ENCODE peak calls at places on chromosomes 11 and 22, in nine cellular contexts. One of them, this sample, is unnamed.
A peak's percentile ranks its signal among the peaks of the same experiment; 100 is the strongest.

GRCh38 chr11:706439-706956 is 467 bp downstream of the EPS8L2 start:
- DNase-seq in IMR-90: peak; percentile 36
- DNase-seq in fibroblast of lung: peak; percentile 51
- DNase-seq in neural progenitor cell: no peak
- DNase-seq in mammary epithelial cell: peak; percentile 73
- DNase-seq in H1: no peak
- DNase-seq in mesendoderm: peak; percentile 44
- DNase-seq in neuronal stem cell: no peak
- DNase-seq in HepG2: no peak
- DNase-seq in this sample: no peak

GRCh38 chr11:124740277-124740882 is 638 bp downstream of the NRGN start:
- DNase-seq in IMR-90: no peak
- DNase-seq in fibroblast of lung: no peak
- DNase-seq in neural progenitor cell: peak; percentile 53
- DNase-seq in mammary epithelial cell: peak; percentile 23
- DNase-seq in H1: no peak
- DNase-seq in mesendoderm: no peak
- DNase-seq in neuronal stem cell: no peak
- DNase-seq in HepG2: no peak
- DNase-seq in this sample: peak; percentile 59

GRCh38 chr11:96187779-96188624 is 155.0 kb downstream of the MAML2 start:
- DNase-seq in IMR-90: peak; percentile 85
- DNase-seq in fibroblast of lung: peak; percentile 67
- DNase-seq in neural progenitor cell: no peak
- DNase-seq in mammary epithelial cell: peak; percentile 82
- DNase-seq in H1: no peak
- DNase-seq in mesendoderm: no peak
- DNase-seq in neuronal stem cell: no peak
- DNase-seq in HepG2: peak; percentile 47
- DNase-seq in this sample: no peak

GRCh38 chr22:34278121-34278520 is 357.8 kb upstream of the LARGE1 start:
- DNase-seq in IMR-90: no peak
- DNase-seq in fibroblast of lung: no peak
- DNase-seq in neural progenitor cell: no peak
- DNase-seq in mammary epithelial cell: no peak
- DNase-seq in H1: no peak
- DNase-seq in mesendoderm: peak; percentile 88
- DNase-seq in neuronal stem cell: no peak
- DNase-seq in HepG2: no peak
- DNase-seq in this sample: no peak

GRCh38 chr22:24592144-24592845 is 578 bp downstream of the LRRC75B start:
- DNase-seq in IMR-90: no peak
- DNase-seq in fibroblast of lung: peak; percentile 12
- DNase-seq in neural progenitor cell: peak; percentile 42
- DNase-seq in mammary epithelial cell: no peak
- DNase-seq in H1: no peak
- DNase-seq in mesendoderm: peak; percentile 64
- DNase-seq in neuronal stem cell: peak; percentile 31
- DNase-seq in HepG2: no peak
- DNase-seq in this sample: peak; percentile 44

GRCh38 chr22:29040385-29041275 is 21.0 kb downstream of the C22orf31 start:
- DNase-seq in IMR-90: peak; percentile 93
- DNase-seq in fibroblast of lung: peak; percentile 93
- DNase-seq in neural progenitor cell: peak; percentile 82
- DNase-seq in mammary epithelial cell: peak; percentile 63
- DNase-seq in H1: no peak
- DNase-seq in mesendoderm: peak; percentile 79
- DNase-seq in neuronal stem cell: peak; percentile 62
- DNase-seq in HepG2: peak; percentile 65
- DNase-seq in this sample: peak; percentile 86

GRCh38 chr11:57476223-57476882 is 16.0 kb downstream of the RTN4RL2 start:
- DNase-seq in IMR-90: no peak
- DNase-seq in fibroblast of lung: no peak
- DNase-seq in neural progenitor cell: peak; percentile 59
- DNase-seq in mammary epithelial cell: peak; percentile 40
- DNase-seq in H1: no peak
- DNase-seq in mesendoderm: no peak
- DNase-seq in neuronal stem cell: no peak
- DNase-seq in HepG2: no peak
- DNase-seq in this sample: no peak

GRCh38 chr22:44718418-44718817 is 16.4 kb downstream of the PRR5 start:
- DNase-seq in IMR-90: no peak
- DNase-seq in fibroblast of lung: no peak
- DNase-seq in neural progenitor cell: no peak
- DNase-seq in mammary epithelial cell: no peak
- DNase-seq in H1: no peak
- DNase-seq in mesendoderm: no peak
- DNase-seq in neuronal stem cell: no peak
- DNase-seq in HepG2: no peak
- DNase-seq in this sample: no peak

GRCh38 chr22:22817468-22818201 is 70.0 kb upstream of the IGLL5 start:
- DNase-seq in IMR-90: no peak
- DNase-seq in fibroblast of lung: no peak
- DNase-seq in neural progenitor cell: no peak
- DNase-seq in mammary epithelial cell: no peak
- DNase-seq in H1: no peak
- DNase-seq in mesendoderm: no peak
- DNase-seq in neuronal stem cell: no peak
- DNase-seq in HepG2: no peak
- DNase-seq in this sample: no peak

GRCh38 chr11:111605681-111606080 is 3.4 kb downstream of the SIK2 start:
- DNase-seq in IMR-90: no peak
- DNase-seq in fibroblast of lung: no peak
- DNase-seq in neural progenitor cell: no peak
- DNase-seq in mammary epithelial cell: no peak
- DNase-seq in H1: no peak
- DNase-seq in mesendoderm: no peak
- DNase-seq in neuronal stem cell: no peak
- DNase-seq in HepG2: no peak
- DNase-seq in this sample: no peak

GRCh38 chr22:25966448-25966913 is 202.8 kb upstream of the SEZ6L start:
- DNase-seq in IMR-90: no peak
- DNase-seq in fibroblast of lung: no peak
- DNase-seq in neural progenitor cell: peak; percentile 41
- DNase-seq in mammary epithelial cell: no peak
- DNase-seq in H1: no peak
- DNase-seq in mesendoderm: peak; percentile 81
- DNase-seq in neuronal stem cell: no peak
- DNase-seq in HepG2: no peak
- DNase-seq in this sample: no peak

GRCh38 chr11:119728651-119729580 is at the start of gene NECTIN1:
- DNase-seq in IMR-90: peak; percentile 79
- DNase-seq in fibroblast of lung: peak; percentile 80
- DNase-seq in neural progenitor cell: peak; percentile 97
- DNase-seq in mammary epithelial cell: peak; percentile 86
- DNase-seq in H1: peak; percentile 71
- DNase-seq in mesendoderm: peak; percentile 95
- DNase-seq in neuronal stem cell: peak; percentile 94
- DNase-seq in HepG2: peak; percentile 76
- DNase-seq in this sample: peak; percentile 85

GRCh38 chr11:105000167-105000566 is 22.8 kb downstream of the CASP5 start:
- DNase-seq in IMR-90: no peak
- DNase-seq in fibroblast of lung: no peak
- DNase-seq in neural progenitor cell: peak; percentile 9
- DNase-seq in mammary epithelial cell: peak; percentile 8
- DNase-seq in H1: no peak
- DNase-seq in mesendoderm: peak; percentile 51
- DNase-seq in neuronal stem cell: no peak
- DNase-seq in HepG2: peak; percentile 71
- DNase-seq in this sample: peak; percentile 64

GRCh38 chr11:61697764-61698163 is 17.6 kb downstream of the DAGLA start:
- DNase-seq in IMR-90: no peak
- DNase-seq in fibroblast of lung: no peak
- DNase-seq in neural progenitor cell: no peak
- DNase-seq in mammary epithelial cell: peak; percentile 8
- DNase-seq in H1: no peak
- DNase-seq in mesendoderm: no peak
- DNase-seq in neuronal stem cell: no peak
- DNase-seq in HepG2: no peak
- DNase-seq in this sample: no peak
- H3K9ac ChIP-seq in IMR-90: no peak overlapping the region
- H3K9ac ChIP-seq in fibroblast of lung: no peak overlapping the region
- H3K9ac ChIP-seq in neural progenitor cell: no peak overlapping the region
- H3K9ac ChIP-seq in mammary epithelial cell: no peak overlapping the region
- H3K9ac ChIP-seq in H1: no peak overlapping the region
- H3K9ac ChIP-seq in mesendoderm: no peak overlapping the region
- H3K9ac ChIP-seq in neuronal stem cell: no peak overlapping the region
- H3K9ac ChIP-seq in HepG2: no peak overlapping the region
- H3K9ac ChIP-seq in this sample: no peak overlapping the region

GRCh38 chr11:1936781-1937615 is 10.1 kb upstream of the MRPL23 start:
- DNase-seq in IMR-90: no peak
- DNase-seq in fibroblast of lung: no peak
- DNase-seq in neural progenitor cell: no peak
- DNase-seq in mammary epithelial cell: no peak
- DNase-seq in H1: no peak
- DNase-seq in mesendoderm: no peak
- DNase-seq in neuronal stem cell: no peak
- DNase-seq in HepG2: no peak
- DNase-seq in this sample: no peak

GRCh38 chr11:1938343-1939005 is 8.7 kb upstream of the MRPL23 start:
- DNase-seq in IMR-90: no peak
- DNase-seq in fibroblast of lung: no peak
- DNase-seq in neural progenitor cell: no peak
- DNase-seq in mammary epithelial cell: no peak
- DNase-seq in H1: no peak
- DNase-seq in mesendoderm: no peak
- DNase-seq in neuronal stem cell: no peak
- DNase-seq in HepG2: no peak
- DNase-seq in this sample: no peak

GRCh38 chr11:1936072-1936780 is 10.9 kb upstream of the MRPL23 start:
- DNase-seq in IMR-90: no peak
- DNase-seq in fibroblast of lung: no peak
- DNase-seq in neural progenitor cell: no peak
- DNase-seq in mammary epithelial cell: no peak
- DNase-seq in H1: no peak
- DNase-seq in mesendoderm: no peak
- DNase-seq in neuronal stem cell: no peak
- DNase-seq in HepG2: no peak
- DNase-seq in this sample: no peak

GRCh38 chr11:1937616-1938342 is 9.4 kb upstream of the MRPL23 start:
- DNase-seq in IMR-90: no peak
- DNase-seq in fibroblast of lung: no peak
- DNase-seq in neural progenitor cell: no peak
- DNase-seq in mammary epithelial cell: no peak
- DNase-seq in H1: no peak
- DNase-seq in mesendoderm: no peak
- DNase-seq in neuronal stem cell: no peak
- DNase-seq in HepG2: no peak
- DNase-seq in this sample: no peak

GRCh38 chr11:1939006-1939626 is 8.0 kb upstream of the MRPL23 start:
- DNase-seq in IMR-90: no peak
- DNase-seq in fibroblast of lung: no peak
- DNase-seq in neural progenitor cell: no peak
- DNase-seq in mammary epithelial cell: no peak
- DNase-seq in H1: no peak
- DNase-seq in mesendoderm: no peak
- DNase-seq in neuronal stem cell: no peak
- DNase-seq in HepG2: no peak
- DNase-seq in this sample: no peak
- H3K27ac ChIP-seq in IMR-90: no peak overlapping the region
- H3K27ac ChIP-seq in fibroblast of lung: no peak overlapping the region
- H3K27ac ChIP-seq in neural progenitor cell: no peak overlapping the region
- H3K27ac ChIP-seq in mammary epithelial cell: no peak overlapping the region
- H3K27ac ChIP-seq in H1: no peak overlapping the region
- H3K27ac ChIP-seq in mesendoderm: no peak overlapping the region
- H3K27ac ChIP-seq in neuronal stem cell: no peak overlapping the region
- H3K27ac ChIP-seq in HepG2: no peak overlapping the region
- H3K27ac ChIP-seq in this sample: no peak overlapping the region

DNA sequence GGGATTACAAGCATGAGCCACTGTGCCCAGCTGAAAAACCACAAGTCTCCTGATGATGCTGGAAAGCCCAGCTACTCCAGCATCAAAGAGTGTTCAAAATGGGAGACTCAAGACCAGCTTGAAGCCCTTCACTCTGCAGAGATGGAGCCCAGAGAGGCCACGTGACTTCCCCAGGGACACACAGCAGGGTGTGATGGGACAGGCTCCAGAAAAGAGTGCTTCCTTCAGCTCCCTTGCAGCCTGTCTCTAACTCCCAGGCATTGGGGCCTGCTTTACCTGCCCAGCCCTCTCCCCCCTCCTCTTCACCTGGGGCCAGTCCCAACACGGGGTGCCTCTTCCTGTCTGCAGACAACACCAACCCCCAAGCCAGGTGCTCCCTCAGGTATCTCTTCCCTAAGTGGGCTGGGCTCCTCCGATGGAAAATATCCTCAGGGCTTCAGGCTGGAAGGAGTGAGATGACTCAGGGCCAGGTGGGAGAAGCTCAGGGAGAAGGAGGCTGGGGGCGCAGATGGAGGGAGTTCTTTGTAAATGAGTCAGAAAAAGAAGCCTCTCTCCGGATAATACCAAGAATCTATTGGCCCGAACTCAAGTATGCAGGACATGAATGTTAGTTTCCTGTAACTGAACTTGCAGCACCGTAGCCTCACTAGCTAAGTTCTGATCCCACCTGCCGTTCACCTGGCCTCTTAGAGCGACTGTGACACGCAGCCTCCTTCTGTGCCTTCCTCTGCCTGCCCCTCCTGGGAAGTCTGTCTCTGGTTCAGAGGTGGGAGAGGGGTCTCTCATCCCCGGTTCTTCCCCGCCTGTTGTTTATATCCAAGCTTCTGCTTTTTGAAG is 326.6 kb downstream of the MN1 start:
- DNase-seq in IMR-90: peak; percentile 94
- DNase-seq in fibroblast of lung: peak; percentile 42
- DNase-seq in neural progenitor cell: no peak
- DNase-seq in mammary epithelial cell: peak; percentile 100
- DNase-seq in H1: peak; percentile 85
- DNase-seq in mesendoderm: peak; percentile 99
- DNase-seq in neuronal stem cell: no peak
- DNase-seq in HepG2: no peak
- DNase-seq in this sample: no peak
- H3K9ac ChIP-seq in IMR-90: no peak overlapping the region
- H3K9ac ChIP-seq in fibroblast of lung: no peak overlapping the region
- H3K9ac ChIP-seq in neural progenitor cell: no peak overlapping the region
- H3K9ac ChIP-seq in mammary epithelial cell: peak overlapping the region; percentile 87
- H3K9ac ChIP-seq in H1: no peak overlapping the region
- H3K9ac ChIP-seq in mesendoderm: no peak overlapping the region
- H3K9ac ChIP-seq in neuronal stem cell: no peak overlapping the region
- H3K9ac ChIP-seq in HepG2: no peak overlapping the region
- H3K9ac ChIP-seq in this sample: no peak overlapping the region

DNA sequence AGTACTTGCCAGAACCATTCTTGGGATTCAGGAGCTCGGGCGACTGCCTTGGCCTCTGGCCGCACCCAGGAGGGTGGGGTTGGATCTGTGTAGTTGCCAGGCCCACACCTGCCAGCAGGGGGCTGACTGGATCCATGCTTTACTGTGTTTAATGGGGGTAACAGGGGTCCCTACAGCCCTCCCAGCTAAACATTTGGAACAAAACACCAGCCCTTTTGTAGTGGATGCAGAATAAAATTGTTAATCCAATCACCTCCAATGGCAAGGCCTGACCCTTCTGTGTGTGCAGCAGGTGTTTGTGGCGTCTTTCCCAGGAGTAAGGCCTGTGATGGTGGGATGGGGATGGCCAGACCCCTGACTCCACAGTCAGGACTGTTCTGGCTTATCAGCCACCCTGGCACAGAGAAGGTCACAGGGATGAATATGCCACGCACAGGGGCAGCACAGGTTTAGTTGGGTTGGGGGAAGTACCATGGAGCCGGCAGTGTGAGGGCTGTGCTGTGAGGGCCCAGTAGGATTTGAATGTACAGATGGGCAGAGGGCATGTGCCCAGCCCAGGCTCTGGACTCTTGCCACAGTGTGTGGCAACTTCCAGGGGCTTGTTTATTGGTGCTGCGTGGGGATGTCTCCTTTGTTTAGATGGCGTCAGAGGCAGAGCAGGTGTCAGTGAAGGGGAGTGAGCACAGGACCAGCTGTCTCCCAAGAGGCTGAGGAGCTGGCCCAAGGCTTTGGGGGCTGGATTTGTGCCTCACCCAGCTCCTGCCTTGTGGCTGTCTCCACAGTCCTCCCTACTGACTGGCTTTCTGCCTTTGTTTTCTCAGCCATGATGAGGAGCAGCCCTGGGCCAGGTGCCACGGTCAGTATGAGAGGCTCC is 22.2 kb downstream of the SUN2 start:
- DNase-seq in IMR-90: peak; percentile 55
- DNase-seq in fibroblast of lung: peak; percentile 53
- DNase-seq in neural progenitor cell: peak; percentile 70
- DNase-seq in mammary epithelial cell: no peak
- DNase-seq in H1: no peak
- DNase-seq in mesendoderm: no peak
- DNase-seq in neuronal stem cell: no peak
- DNase-seq in HepG2: peak; percentile 16
- DNase-seq in this sample: peak; percentile 71
- H3K27ac ChIP-seq in IMR-90: peak overlapping the region; percentile 16
- H3K27ac ChIP-seq in fibroblast of lung: peak overlapping the region; percentile 47
- H3K27ac ChIP-seq in neural progenitor cell: no peak overlapping the region
- H3K27ac ChIP-seq in mammary epithelial cell: no peak overlapping the region
- H3K27ac ChIP-seq in H1: no peak overlapping the region
- H3K27ac ChIP-seq in mesendoderm: no peak overlapping the region
- H3K27ac ChIP-seq in neuronal stem cell: no peak overlapping the region
- H3K27ac ChIP-seq in HepG2: peak overlapping the region; percentile 15
- H3K27ac ChIP-seq in this sample: no peak overlapping the region

This sample was measured in Karpas-422.